ENCODE peak calls at places on chromosomes 7 and 10, in seven cellular contexts. F is GM23248, N is Right ventricle myocardium superior, I is AG08395, Z is T-helper 1 cell, W is IMR-90, D is HFF-Myc. P is an unnamed sample.

GRCh38 chr10:69056129-69056528 is 31.8 kb upstream of the SRGN start:
- DNase-seq in F (peak; percentile 15), N (peak; percentile 59), I (no peak), Z (no peak), W (no peak), D (no peak), P (no peak)

GRCh38 chr7:22864855-22865606 is 42.4 kb upstream of the TOMM7 start:
- DNase-seq in F (no peak), N (no peak), I (no peak), Z (no peak), W (no peak), D (no peak), P (no peak)

GRCh38 chr10:97812696-97813095 is 36.9 kb upstream of the GOLGA7B start:
- DNase-seq in F (no peak), N (no peak), I (no peak), Z (no peak), W (no peak), D (no peak), P (no peak)

GRCh38 chr7:1193593-1194424 is 33.8 kb upstream of the ZFAND2A start:
- DNase-seq in F (peak; percentile 79), N (peak; percentile 74), I (peak; percentile 76), Z (no peak), W (peak; percentile 39), D (no peak), P (peak; percentile 66)

GRCh38 chr10:131820626-131821025 is 80.2 kb upstream of the PPP2R2D start:
- DNase-seq in F (no peak), N (no peak), I (no peak), Z (no peak), W (no peak), D (no peak), P (no peak)

GRCh38 chr10:114271779-114272167 is 32.7 kb downstream of the VWA2 start:
- DNase-seq in F (peak; percentile 95), N (no peak), I (peak; percentile 93), Z (no peak), W (peak; percentile 95), D (peak; percentile 86), P (no peak)

GRCh38 chr7:22109761-22110160 is 164.1 kb upstream of the CDCA7L start:
- DNase-seq in F (peak; percentile 52), N (no peak), I (peak; percentile 27), Z (no peak), W (peak; percentile 37), D (peak; percentile 10), P (no peak)

GRCh38 chr7:35549781-35550180 is 145.2 kb downstream of the HERPUD2 start:
- DNase-seq in F (no peak), N (no peak), I (no peak), Z (no peak), W (no peak), D (no peak), P (no peak)

GRCh38 chr10:22805304-22805703 is 90.9 kb upstream of the PIP4K2A start:
- DNase-seq in F (peak; percentile 73), N (peak; percentile 49), I (peak; percentile 86), Z (no peak), W (peak; percentile 58), D (peak; percentile 43), P (peak; percentile 95)

GRCh38 chr10:87702973-87703294 is 43.3 kb downstream of the PAPSS2 start:
- DNase-seq in F (no peak), N (no peak), I (no peak), Z (no peak), W (no peak), D (no peak), P (no peak)

GRCh38 chr7:66283003-66283920 is 78.1 kb downstream of the TPST1 start:
- DNase-seq in F (peak; percentile 93), N (no peak), I (peak; percentile 75), Z (no peak), W (peak; percentile 89), D (no peak), P (no peak)

GRCh38 chr7:30815016-30815854 is 44.0 kb downstream of the MINDY4 start:
- DNase-seq in F (peak; percentile 58), N (peak; percentile 64), I (peak; percentile 39), Z (no peak), W (no peak), D (no peak), P (no peak)

GRCh38 chr10:63414481-63415260 is 51.1 kb downstream of the JMJD1C start:
- DNase-seq in F (peak; percentile 49), N (no peak), I (no peak), Z (no peak), W (peak; percentile 90), D (peak; percentile 47), P (no peak)

GRCh38 chr10:75696536-75696935 is 265.1 kb downstream of the LRMDA start:
- DNase-seq in F (no peak), N (no peak), I (no peak), Z (no peak), W (no peak), D (no peak), P (no peak)

P was measured in NCI-H1105 treated with DMSO at 0.1 percent for 48 hours.